ENCODE peak calls at places on chromosomes 7 and 10, in seven cellular contexts. J is tibial nerve, B is MM.1S, M is psoas muscle, X is heart left ventricle, T is astrocyte, K is mammary epithelial cell. C is an unnamed sample. For H3K36me3, the result is how much of the 10 kb centered on the place peaks cover.

GRCh38 chr7:111137296-111138195 is 46.6 kb downstream of the LRRN3 start:
- DNase-seq in J (no peak), T (peak), X (no peak), K (peak), M (no peak), B (no peak), C (peak)

GRCh38 chr10:35000936-35001335 is 89.2 kb downstream of the CUL2 start:
- DNase-seq in B (no peak), X (no peak), K (no peak), T (peak), J (no peak), M (no peak), C (no peak)

GRCh38 chr10:126052171-126052570 is 155.8 kb downstream of the FANK1 start:
- DNase-seq in M (no peak), J (no peak), B (no peak), T (no peak), X (no peak), K (no peak), C (no peak)

GRCh38 chr7:16409777-16410176 is 11.6 kb downstream of the CRPPA start:
- DNase-seq in X (no peak), T (no peak), M (no peak), B (no peak), J (no peak), K (no peak), C (no peak)

GRCh38 chr10:45673074-45673628 is 579 bp upstream of the ZFAND4 start:
- DNase-seq in X (peak), T (peak), B (no peak), J (peak), M (peak), K (peak), C (no peak)

GRCh38 chr7:9776900-9777299 is 1196.8 kb upstream of the PHF14 start:
- DNase-seq in X (no peak), B (no peak), T (no peak), M (no peak), J (no peak), K (no peak), C (no peak)

GRCh38 chr10:130438861-130439260 is 302.7 kb downstream of the GLRX3 start:
- DNase-seq in M (no peak), K (no peak), J (no peak), B (no peak), X (no peak), T (no peak), C (no peak)

GRCh38 chr10:30531751-30532530 is 97.6 kb downstream of the LYZL2 start:
- DNase-seq in T (no peak), X (no peak), J (no peak), B (no peak), K (no peak), M (no peak), C (no peak)

GRCh38 chr10:123634221-123634620 is 31.9 kb upstream of the GPR26 start:
- DNase-seq in J (no peak), M (no peak), K (no peak), T (no peak), B (no peak), X (no peak), C (no peak)

GRCh38 chr7:49643750-49644149 is 129.7 kb upstream of the VWC2 start:
- DNase-seq in X (no peak), M (no peak), B (no peak), K (no peak), J (no peak), T (no peak), C (no peak)

GRCh38 chr10:122468220-122468922 is 7.0 kb downstream of the HTRA1 start:
- DNase-seq in J (no peak), K (no peak), X (no peak), B (no peak), T (no peak), M (no peak), C (no peak)

GRCh38 chr7:99923200-99923599 is 3.9 kb upstream of the TRIM4 start:
- DNase-seq in X (no peak), B (no peak), K (no peak), M (no peak), T (no peak), J (no peak), C (no peak)

GRCh38 chr10:128047337-128047736 is 78.9 kb downstream of the MKI67 start:
- DNase-seq in J (peak), M (peak), T (peak), B (peak), X (peak), K (peak), C (peak)

GRCh38 chr7:21104124-21104500 is 317.4 kb upstream of the SP8 start:
- DNase-seq in B (no peak), M (no peak), X (no peak), T (no peak), K (peak), J (no peak), C (no peak)

GRCh38 chr10:70565556-70566514 is 36.7 kb downstream of the PRF1 start:
- DNase-seq in M (no peak), B (no peak), X (no peak), J (no peak), K (no peak), T (no peak), C (no peak)

GRCh38 chr7:139294241-139294640 is 46.9 kb upstream of the FMC1 start:
- DNase-seq in J (no peak), K (no peak), T (no peak), M (no peak), X (no peak), B (no peak), C (no peak)
- H3K36me3 ChIP-seq in J (under half), K (under half), T (under half), M (under half), X (under half), B (under half), C (under half)

DNA sequence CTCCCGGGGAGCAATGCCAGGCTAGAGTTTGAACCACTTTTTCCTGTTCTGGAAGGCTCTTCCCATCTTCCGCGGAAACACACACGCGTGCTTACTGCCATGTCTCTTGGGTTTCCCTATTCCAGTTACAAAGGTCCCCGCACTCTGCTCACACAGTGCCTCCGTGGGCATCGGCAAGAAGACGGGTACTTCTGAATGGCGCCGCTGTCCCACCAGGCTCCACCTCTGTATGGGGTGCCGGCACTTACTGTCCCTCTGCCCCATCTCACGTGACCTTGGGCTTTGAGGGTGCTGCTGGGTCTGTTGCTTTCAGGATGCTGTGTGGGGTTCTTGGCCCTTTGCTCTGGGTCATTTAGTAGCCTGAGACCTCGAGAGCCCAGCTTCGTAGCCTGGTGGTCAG is 170.7 kb upstream of the SH2B2 start:
- DNase-seq in J (no peak), X (no peak), T (no peak), B (no peak), M (no peak), K (no peak), C (no peak)
- H3K36me3 ChIP-seq in J (under half), X (under half), T (under half), B (under half), M (under half), K (under half), C (under half)

GRCh38 chr7:38229386-38229785 is 44.0 kb downstream of the TARP start:
- DNase-seq in J (no peak), B (no peak), K (no peak), T (peak), M (no peak), X (no peak), C (no peak)

GRCh38 chr7:38222481-38223096 is 44.5 kb downstream of the STARD3NL start:
- DNase-seq in X (no peak), J (peak), K (peak), B (peak), T (no peak), M (no peak), C (no peak)

GRCh38 chr7:38223311-38223710 is 45.3 kb downstream of the STARD3NL start:
- DNase-seq in X (no peak), B (no peak), K (no peak), M (no peak), J (no peak), T (no peak), C (no peak)

GRCh38 chr7:38220452-38220851 is 42.4 kb downstream of the STARD3NL start:
- DNase-seq in X (no peak), M (no peak), T (no peak), J (no peak), B (no peak), K (no peak), C (no peak)

DNA sequence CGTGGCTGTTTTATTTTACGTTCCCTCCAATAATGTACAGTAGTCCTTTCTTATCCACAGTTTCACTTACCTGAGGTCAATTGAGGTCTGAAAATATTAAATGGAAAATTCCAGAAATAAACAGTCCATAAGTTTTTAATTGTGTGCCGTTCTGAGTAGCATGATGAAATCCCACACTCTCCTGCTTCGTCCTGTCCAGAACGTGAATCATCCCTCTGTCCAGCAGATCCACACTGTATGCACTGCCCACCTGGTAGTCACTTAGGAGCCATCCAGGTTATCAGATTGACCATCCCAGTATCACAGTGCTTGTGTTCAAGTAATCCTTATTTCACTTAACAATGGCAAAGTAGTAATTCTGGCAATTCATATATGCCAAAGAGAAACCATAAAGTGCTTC is 46.3 kb downstream of the STARD3NL start:
- DNase-seq in X (no peak), K (no peak), J (no peak), T (no peak), M (no peak), B (no peak), C (no peak)
- H3K36me3 ChIP-seq in X (under half), K (under half), J (under half), T (under half), M (under half), B (under half), C (under half)

GRCh38 chr10:125035136-125035535 is 93.2 kb downstream of the ZRANB1 start:
- DNase-seq in B (no peak), J (no peak), T (peak), K (peak), M (no peak), X (no peak), C (no peak)
- H3K36me3 ChIP-seq in B (under half), J (under half), T (under half), K (under half), M (under half), X (under half), C (under half)

GRCh38 chr7:106085015-106085414 is 27.1 kb downstream of the SYPL1 start:
- DNase-seq in B (no peak), K (no peak), J (no peak), T (no peak), X (no peak), M (no peak), C (no peak)

GRCh38 chr7:106086062-106086461 is 26.1 kb downstream of the SYPL1 start:
- DNase-seq in M (no peak), T (no peak), X (no peak), B (no peak), K (no peak), J (no peak), C (no peak)

GRCh38 chr7:106092204-106092603 is 19.9 kb downstream of the SYPL1 start:
- DNase-seq in J (no peak), K (no peak), X (no peak), T (no peak), B (no peak), M (no peak), C (no peak)

GRCh38 chr7:106088014-106088413 is 24.1 kb downstream of the SYPL1 start:
- DNase-seq in J (no peak), X (no peak), K (no peak), M (no peak), B (no peak), T (no peak), C (no peak)

GRCh38 chr7:106089647-106090046 is 22.5 kb downstream of the SYPL1 start:
- DNase-seq in T (no peak), J (no peak), M (no peak), X (no peak), K (no peak), B (no peak), C (no peak)
- H3K36me3 ChIP-seq in T (under half), J (under half), M (under half), X (under half), K (half or more), B (under half), C (under half)

GRCh38 chr10:25072786-25073185 is 56.4 kb downstream of the THNSL1 start:
- DNase-seq in T (no peak), K (no peak), X (no peak), M (no peak), B (no peak), J (no peak), C (no peak)

GRCh38 chr10:25078659-25079429 is 62.4 kb downstream of the THNSL1 start:
- DNase-seq in T (peak), K (no peak), X (no peak), J (no peak), B (no peak), M (no peak), C (no peak)

GRCh38 chr10:25076501-25077197 is 60.2 kb downstream of the THNSL1 start:
- DNase-seq in T (peak), M (no peak), B (no peak), X (no peak), K (no peak), J (no peak), C (no peak)

GRCh38 chr10:25071227-25071626 is 54.8 kb downstream of the THNSL1 start:
- DNase-seq in B (no peak), K (no peak), M (no peak), X (no peak), T (no peak), J (no peak), C (no peak)

GRCh38 chr10:25075825-25076224 is 59.4 kb downstream of the THNSL1 start:
- DNase-seq in J (no peak), M (no peak), T (no peak), X (no peak), B (no peak), K (no peak), C (no peak)
- H3K36me3 ChIP-seq in J (under half), M (under half), T (under half), X (under half), B (under half), K (under half), C (under half)